ENCODE peak calls at places on chromosomes 13 and 19, in seven cellular contexts. S is A673, Z is brain microvascular endothelial cell, W is aorta, E is lung, N is Peyer's patch, O is upper lobe of left lung. F is an unnamed sample. For H3K36me3, the result is how much of the 10 kb centered on the place peaks cover.

GRCh38 chr19:29105629-29106352 is 107.2 kb downstream of the UQCRFS1 start:
- DNase-seq in S (no peak), Z (no peak), W (no peak), E (no peak), N (no peak), O (no peak), F (no peak)

GRCh38 chr13:87314822-87315221 is 356.3 kb upstream of the SLITRK5 start:
- DNase-seq in S (no peak), Z (no peak), W (no peak), E (no peak), N (no peak), O (no peak), F (no peak)

GRCh38 chr13:33351324-33351723 is 65.8 kb upstream of the STARD13 start:
- DNase-seq in S (peak), Z (peak), W (no peak), E (no peak), N (no peak), O (no peak), F (no peak)

GRCh38 chr19:4732680-4733114 is 9.1 kb upstream of the DPP9 start:
- DNase-seq in S (peak), Z (no peak), W (no peak), E (peak), N (peak), O (no peak), F (peak)

GRCh38 chr13:51315658-51316057 is 23.8 kb upstream of the SERPINE3 start:
- DNase-seq in S (peak), Z (peak), W (no peak), E (no peak), N (no peak), O (no peak), F (no peak)

GRCh38 chr19:30604657-30605056 is 232.5 kb downstream of the ZNF536 start:
- DNase-seq in S (no peak), Z (no peak), W (no peak), E (no peak), N (no peak), O (no peak), F (no peak)

GRCh38 chr19:8577247-8577646 is at the start of gene MYO1F:
- DNase-seq in S (no peak), Z (no peak), W (peak), E (peak), N (peak), O (peak), F (no peak)

GRCh38 chr13:80338781-80339577 is 1.9 kb downstream of the SPRY2 start:
- DNase-seq in S (peak), Z (peak), W (peak), E (peak), N (peak), O (peak), F (peak)

GRCh38 chr13:107392205-107392604 is 823.1 kb downstream of the LIG4 start:
- DNase-seq in S (no peak), Z (no peak), W (no peak), E (no peak), N (no peak), O (no peak), F (no peak)

GRCh38 chr19:49927526-49928264 is 1.3 kb upstream of the ATF5 start:
- DNase-seq in S (no peak), Z (no peak), W (peak), E (no peak), N (no peak), O (no peak), F (no peak)
- H3K27ac ChIP-seq in S (peak), Z (no peak), W (no peak), E (no peak), N (peak), O (no peak), F (peak)

GRCh38 chr19:42352893-42353259 is 27.4 kb downstream of the MEGF8 start:
- DNase-seq in S (no peak), Z (no peak), W (no peak), E (no peak), N (no peak), O (no peak), F (no peak)

GRCh38 chr19:42353341-42354015 is 28.0 kb downstream of the MEGF8 start:
- DNase-seq in S (no peak), Z (no peak), W (no peak), E (no peak), N (no peak), O (no peak), F (no peak)

GRCh38 chr19:42351079-42351735 is 25.8 kb downstream of the MEGF8 start:
- DNase-seq in S (no peak), Z (no peak), W (no peak), E (no peak), N (no peak), O (no peak), F (no peak)

GRCh38 chr19:42350417-42350816 is 25.0 kb downstream of the MEGF8 start:
- DNase-seq in S (no peak), Z (no peak), W (no peak), E (no peak), N (no peak), O (no peak), F (no peak)

DNA sequence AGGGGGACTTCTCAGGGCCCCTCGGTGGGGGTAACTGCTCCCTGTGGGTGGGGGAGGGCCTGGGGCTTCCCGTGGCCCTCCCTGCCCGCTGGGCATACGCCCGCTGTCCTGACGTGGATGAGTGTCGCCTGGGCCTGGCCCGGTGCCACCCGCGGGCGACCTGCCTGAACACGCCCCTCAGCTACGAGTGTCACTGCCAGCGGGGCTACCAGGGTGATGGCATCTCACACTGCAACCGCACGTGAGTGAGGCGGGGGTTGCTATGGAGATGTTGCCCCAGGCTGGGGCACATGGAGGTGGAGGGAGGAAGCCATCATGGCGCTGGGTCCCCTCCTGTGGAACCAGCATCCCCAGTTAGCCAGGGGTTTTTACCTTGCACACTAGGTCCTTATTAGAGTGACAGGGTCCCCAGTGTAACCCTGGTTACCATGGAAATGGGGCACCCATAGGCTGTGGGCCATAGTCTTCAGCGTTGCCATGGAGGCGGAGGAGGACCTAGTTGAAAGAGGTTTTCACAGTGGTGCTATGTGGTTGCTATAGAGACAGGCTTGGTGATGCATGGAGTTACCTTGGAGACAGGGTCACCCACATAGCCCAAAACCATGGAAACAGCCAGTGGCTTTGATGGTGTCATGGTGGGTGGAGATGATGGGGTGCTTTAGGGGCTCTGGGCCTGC is 26.9 kb downstream of the MEGF8 start:
- DNase-seq in S (peak), Z (peak), W (no peak), E (no peak), N (no peak), O (no peak), F (no peak)
- H3K36me3 ChIP-seq in S (under half), Z (under half), W (under half), E (under half), N (under half), O (half or more), F (under half)

DNA sequence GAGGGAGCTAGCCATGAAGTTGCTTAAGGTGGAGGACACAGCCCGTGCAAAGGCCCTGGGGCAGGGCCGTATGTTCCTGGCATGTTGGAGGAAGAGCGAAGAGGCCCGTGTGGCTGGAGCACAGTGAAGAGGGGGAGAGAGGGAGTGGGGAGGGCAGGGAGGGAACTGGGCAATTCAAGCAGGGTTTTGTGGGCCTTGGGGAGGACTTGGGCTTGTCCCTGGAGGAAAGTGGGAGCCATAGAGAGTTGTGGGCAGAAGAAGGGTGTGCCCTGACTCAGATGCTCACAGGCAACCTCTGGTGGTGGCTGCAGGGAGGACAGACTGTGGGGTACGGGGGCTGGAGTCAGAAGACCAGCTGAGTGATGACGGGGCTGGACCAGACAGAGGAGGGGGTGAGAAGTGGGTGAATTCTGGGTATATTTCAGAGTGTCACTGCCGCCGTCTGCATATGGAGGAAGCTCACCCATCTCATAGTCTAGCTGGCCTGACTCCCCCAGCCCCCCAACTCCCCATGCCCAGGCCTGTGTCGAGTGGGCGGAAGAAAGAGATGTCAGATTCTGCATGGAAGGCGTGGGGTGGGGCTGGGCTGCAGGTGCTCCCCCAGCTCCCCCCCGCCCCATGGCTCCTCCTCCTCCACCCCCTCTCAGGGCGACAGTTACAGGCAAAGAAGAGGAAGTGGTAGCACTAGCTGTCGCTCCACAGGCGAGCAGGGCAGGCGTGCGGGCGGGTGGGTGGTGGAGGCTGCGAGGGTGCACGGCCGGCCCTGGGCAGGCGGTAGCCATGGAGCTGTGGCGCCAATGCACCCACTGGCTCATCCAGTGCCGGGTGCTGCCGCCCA is at the start of gene VAV1:
- DNase-seq in S (peak), Z (no peak), W (peak), E (peak), N (peak), O (peak), F (no peak)
- H3K27ac ChIP-seq in S (peak), Z (no peak), W (no peak), E (peak), N (peak), O (peak), F (no peak)

DNA sequence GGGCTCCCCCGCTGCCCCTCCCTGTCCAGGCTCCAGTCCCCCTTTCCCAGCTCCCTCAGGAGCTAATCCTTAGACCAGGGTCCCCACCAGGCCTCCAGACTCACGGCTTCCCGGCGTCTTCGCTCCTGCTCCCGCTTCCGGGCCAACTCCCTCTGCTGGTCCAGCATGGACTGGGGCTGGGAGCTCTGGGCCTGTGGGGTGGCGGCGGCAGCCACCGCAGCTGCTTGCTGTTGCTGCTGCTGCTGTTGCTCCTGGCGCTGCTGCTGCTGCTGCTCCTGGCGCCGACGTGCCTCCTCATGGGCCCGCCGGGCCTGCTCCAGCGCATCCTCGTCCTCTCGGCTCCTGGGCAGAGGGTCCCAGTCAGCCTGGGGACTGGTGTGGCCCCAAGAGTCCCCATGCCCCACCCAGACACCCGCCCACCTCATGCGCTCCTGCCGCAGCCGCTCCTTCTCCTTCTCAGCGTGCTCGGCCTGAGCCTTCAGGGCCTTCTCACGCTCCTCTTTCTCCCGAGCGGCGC is 6.4 kb upstream of the EPHX3 start:
- DNase-seq in S (no peak), Z (no peak), W (no peak), E (no peak), N (no peak), O (no peak), F (no peak)
- H3K36me3 ChIP-seq in S (half or more), Z (half or more), W (under half), E (half or more), N (half or more), O (half or more), F (half or more)

DNA sequence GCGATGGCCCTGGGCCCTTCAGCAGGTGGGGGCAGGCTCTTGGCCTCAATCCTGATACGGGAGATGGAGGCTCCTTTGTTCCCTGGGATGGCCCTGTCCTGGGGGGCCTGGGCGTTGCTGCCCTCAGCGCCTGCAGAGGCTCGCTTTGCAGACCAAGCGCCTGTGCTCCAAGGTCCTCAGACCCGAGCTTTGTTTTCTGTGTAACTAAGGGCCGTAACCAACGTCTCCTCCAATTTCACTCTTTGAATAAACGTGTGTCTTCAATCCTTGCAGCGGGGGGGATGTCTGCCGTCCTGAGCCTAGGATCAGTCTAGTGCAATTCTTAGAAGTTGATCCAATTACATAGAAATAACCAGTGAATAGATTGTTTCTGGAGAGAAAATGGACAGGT is 5.2 kb downstream of the PTBP1 start:
- DNase-seq in S (peak), Z (peak), W (no peak), E (no peak), N (no peak), O (no peak), F (no peak)
- H3K27ac ChIP-seq in S (peak), Z (peak), W (no peak), E (peak), N (peak), O (peak), F (no peak)

DNA sequence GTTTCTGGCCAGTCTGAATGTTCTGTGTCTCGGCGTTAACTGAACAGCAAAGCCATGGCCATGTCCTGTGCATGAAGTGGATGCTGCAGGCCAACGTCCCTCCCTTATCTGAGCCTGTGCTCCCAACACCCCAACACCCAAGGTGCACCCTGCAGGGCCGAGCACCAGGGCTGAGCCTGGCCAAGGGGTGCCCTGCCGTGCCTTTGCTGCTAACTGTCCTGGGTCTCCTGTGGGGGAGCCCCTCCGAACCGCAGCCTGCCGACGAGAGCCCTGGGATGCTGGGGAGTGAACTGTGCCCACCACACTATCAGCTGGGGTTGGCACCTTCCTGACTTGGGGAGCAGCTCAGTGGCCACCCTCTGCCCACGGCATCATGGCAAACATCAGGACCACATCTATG is 17.6 kb downstream of the GPX4 start:
- DNase-seq in S (no peak), Z (no peak), W (no peak), E (no peak), N (no peak), O (no peak), F (no peak)
- H3K36me3 ChIP-seq in S (under half), Z (half or more), W (under half), E (half or more), N (half or more), O (half or more), F (under half)

F was measured in WERI-Rb-1.